ENCODE peak calls at places on chromosome 21, in nine cellular contexts. R, Y, N, U, V, S, M, X and K are unnamed samples.

GRCh38 chr21:35643176-35643575 is 417.1 kb downstream of the SETD4 start:
- DNase-seq in S (no peak), V (no peak), R (no peak), U (no peak), M (no peak), X (no peak), N (no peak), Y (no peak), K (no peak)

GRCh38 chr21:15333943-15334342 is 269.1 kb upstream of the NRIP1 start:
- DNase-seq in S (no peak), X (no peak), U (no peak), M (no peak), V (no peak), R (no peak), Y (no peak), N (no peak), K (no peak)

GRCh38 chr21:17793675-17794123 is 25.5 kb downstream of the C21orf91 start:
- DNase-seq in V (no peak), X (no peak), R (no peak), S (no peak), N (no peak), U (no peak), M (no peak), Y (no peak), K (no peak)

GRCh38 chr21:15875286-15875685 is 145.5 kb downstream of the USP25 start:
- DNase-seq in U (no peak), V (no peak), R (no peak), X (no peak), N (no peak), Y (no peak), S (no peak), M (no peak), K (no peak)

GRCh38 chr21:27423073-27423472 is 456.2 kb upstream of the ADAMTS5 start:
- DNase-seq in N (peak), U (no peak), Y (no peak), S (peak), R (no peak), V (no peak), M (no peak), X (peak), K (no peak)

GRCh38 chr21:31548688-31549087 is 110.8 kb upstream of the SOD1 start:
- DNase-seq in U (no peak), X (no peak), M (no peak), R (no peak), S (no peak), N (no peak), Y (no peak), V (no peak), K (no peak)

GRCh38 chr21:35924714-35925301 is 135.5 kb downstream of the SETD4 start:
- DNase-seq in U (no peak), M (no peak), S (no peak), Y (no peak), V (no peak), R (peak), X (peak), N (no peak), K (peak)

GRCh38 chr21:34992736-34993135 is 56.4 kb downstream of the RUNX1 start:
- DNase-seq in S (no peak), R (no peak), M (no peak), Y (no peak), V (no peak), N (peak), U (no peak), X (no peak), K (no peak)

GRCh38 chr21:26148834-26149354 is 21.7 kb downstream of the APP start:
- DNase-seq in N (no peak), S (no peak), X (no peak), R (no peak), Y (no peak), U (no peak), M (no peak), V (no peak), K (no peak)

DNA sequence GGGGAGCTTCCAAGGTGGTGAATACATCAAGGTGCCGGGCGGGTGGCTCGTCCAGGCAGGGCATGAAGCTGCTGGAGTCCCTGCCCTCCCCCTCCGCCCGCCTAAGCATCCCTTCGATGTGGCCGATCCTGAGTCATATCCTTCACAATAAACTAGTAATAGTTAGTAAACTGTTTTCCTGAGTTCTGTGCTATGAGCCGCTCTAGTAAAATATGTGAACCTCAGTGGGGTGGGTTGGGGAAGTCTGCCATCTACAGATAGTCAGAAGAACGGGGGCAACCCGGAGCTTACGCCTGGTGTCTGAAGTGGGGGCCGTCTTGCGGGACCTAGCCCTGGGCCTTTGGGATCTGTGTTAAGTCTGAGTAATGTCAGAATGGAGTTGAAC is 21.6 kb downstream of the C2CD2 start:
- DNase-seq in V (peak), U (peak), S (no peak), X (peak), Y (no peak), N (no peak), R (peak), M (no peak), K (no peak)
- TF ChIP-seq CTCF in V (no peak), U (peak), S (no peak), X (no peak), Y (no peak), N (no peak), R (peak), M (no peak), K (no peak)

GRCh38 chr21:39451332-39452206 is at the start of gene SH3BGR:
- DNase-seq in N (peak), R (peak), S (no peak), M (peak), X (peak), Y (peak), V (no peak), U (no peak), K (no peak)
- TF ChIP-seq POLR2A in N (no peak), R (peak), S (no peak), M (peak), X (no peak), Y (no peak), V (no peak), U (no peak), K (no peak)

GRCh38 chr21:33572350-33572749 is 16.1 kb downstream of the DONSON start:
- DNase-seq in V (no peak), R (no peak), M (no peak), Y (no peak), S (no peak), N (no peak), X (no peak), U (no peak), K (no peak)

GRCh38 chr21:33578959-33579542 is 9.4 kb downstream of the DONSON start:
- DNase-seq in N (no peak), X (no peak), R (no peak), Y (no peak), S (no peak), V (no peak), M (no peak), U (no peak), K (no peak)

DNA sequence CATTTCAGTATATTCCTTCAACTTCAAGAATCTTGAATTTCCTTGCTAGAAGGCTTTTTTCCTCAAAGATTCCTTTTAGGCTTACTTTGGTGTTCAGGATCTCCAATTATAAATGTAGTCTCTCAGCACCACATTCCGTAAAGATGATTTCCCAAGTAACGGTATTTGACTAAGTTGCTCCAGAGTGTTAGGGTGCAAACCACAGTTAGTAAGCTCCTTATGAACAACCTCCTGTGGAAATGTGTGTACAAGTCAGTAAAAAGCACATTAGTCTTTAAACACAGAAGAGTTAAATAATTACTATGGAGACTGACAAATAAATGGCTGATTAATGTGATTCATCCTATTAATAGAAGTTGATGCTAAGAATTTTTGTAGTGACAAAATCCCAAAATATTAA is 10.3 kb downstream of the DONSON start:
- DNase-seq in X (no peak), V (no peak), U (no peak), N (no peak), M (no peak), R (no peak), Y (no peak), S (no peak), K (no peak)
- TF ChIP-seq POLR2AphosphoS5 in X (no peak), V (no peak), U (no peak), N (no peak), M (no peak), R (no peak), Y (no peak), S (no peak), K (no peak)

DNA sequence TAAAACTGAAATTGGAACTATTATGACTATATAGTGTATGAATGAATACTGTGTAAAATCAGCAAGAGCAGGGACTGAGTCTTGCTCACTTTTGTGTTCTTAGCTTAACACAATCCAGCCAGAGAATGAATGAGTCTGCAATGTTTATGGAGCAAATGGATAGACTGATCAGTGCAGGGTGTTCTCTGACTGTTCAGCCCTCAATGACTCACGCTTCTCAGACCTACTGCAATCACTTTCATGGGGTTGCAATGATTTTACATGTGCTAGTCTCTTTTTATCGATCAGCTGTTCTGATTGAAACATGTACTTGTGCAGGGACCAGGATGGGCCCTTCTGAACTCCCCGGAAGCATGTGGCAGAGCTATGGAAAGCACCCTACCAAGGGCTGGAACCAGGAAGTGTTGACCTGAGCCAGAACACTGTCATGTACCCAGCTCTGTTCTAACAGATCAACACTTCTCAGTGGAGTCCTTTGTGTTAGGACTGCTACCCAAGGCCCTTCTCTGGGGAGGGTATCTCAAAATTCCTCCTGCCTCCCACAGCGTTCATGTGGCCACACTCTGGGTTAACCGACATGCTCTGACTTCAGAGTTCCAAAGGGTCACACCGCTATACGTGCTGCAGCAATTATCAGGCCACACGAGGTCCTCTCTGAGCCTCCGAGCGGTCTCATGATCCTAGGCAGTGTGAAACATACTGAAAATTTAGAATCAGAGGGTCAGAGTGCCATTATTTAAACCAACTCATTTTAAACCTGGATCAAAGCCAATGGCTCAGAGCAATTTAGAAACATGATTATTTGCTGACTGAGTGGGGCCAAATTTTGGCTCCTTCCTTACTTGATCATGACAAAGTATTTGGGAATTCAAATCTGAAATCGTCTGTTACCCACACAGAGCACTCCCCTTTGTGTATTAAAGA is 35.2 kb downstream of the GRIK1 start:
- DNase-seq in S (no peak), X (no peak), N (no peak), M (no peak), U (no peak), Y (no peak), V (no peak), R (no peak), K (no peak)
- TF ChIP-seq CTCF in S (no peak), X (no peak), N (no peak), M (no peak), U (no peak), Y (no peak), V (no peak), R (no peak), K (no peak)

DNA sequence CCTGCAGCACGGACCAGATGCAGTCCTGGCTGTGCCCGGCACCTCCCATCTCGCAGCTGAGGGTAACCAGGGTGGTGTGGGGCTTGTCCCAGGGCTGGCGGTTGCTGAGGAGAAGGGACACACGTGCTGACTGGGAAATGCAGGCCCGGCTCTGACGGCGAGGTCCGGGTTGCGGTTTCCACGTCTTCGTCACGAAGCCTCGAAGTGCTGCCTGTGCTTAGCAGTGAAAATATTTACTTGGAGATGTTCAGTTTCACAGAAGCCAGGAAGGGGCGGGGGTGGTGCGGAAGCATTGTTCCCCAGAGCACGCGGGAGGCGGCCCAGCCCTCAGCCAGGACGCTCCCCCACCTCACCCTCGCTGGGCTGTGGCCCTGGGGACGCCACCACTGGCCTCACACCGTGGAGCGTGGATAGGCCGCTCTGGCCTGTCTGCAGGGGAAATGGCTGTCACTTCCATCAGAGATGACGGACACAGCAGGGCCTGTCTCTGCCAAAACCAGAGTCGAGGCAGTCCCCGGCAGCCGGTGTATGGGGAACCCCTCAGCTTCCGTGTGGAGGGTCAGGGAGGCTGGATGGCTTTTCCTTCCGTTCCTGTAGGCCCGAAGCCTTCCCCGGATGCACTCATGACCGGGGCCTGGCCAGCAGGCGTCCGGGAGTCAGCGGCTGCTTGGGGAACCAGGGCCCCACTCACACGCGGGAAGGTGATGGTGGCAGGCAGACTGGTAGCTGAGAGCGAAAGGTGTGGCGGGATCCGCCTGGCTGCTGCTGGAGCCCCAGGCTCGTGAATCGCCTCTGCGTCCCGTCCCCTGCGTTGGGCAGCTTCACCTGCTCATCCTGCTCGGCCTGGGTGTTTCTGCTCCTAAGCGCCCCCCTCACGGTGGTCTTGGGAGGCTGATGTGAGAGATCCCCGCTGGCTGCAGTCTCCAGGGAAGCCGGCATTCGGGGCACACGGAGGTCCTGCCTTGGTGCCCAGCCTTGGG is 14.7 kb upstream of the POFUT2 start:
- DNase-seq in S (peak), N (no peak), V (peak), R (no peak), U (no peak), M (no peak), Y (no peak), X (peak), K (no peak)
- TF ChIP-seq POLR2A in S (no peak), N (no peak), V (no peak), R (no peak), U (no peak), M (no peak), Y (no peak), X (no peak), K (no peak)